ENCODE peak calls at places on chromosome 19, in ten cellular contexts. B is stimulated activated CD4-positive, alpha-beta T cell treated with anti-CD3 and anti-CD28 coated beads, Interleukin-4, amount 100 ng/mL, for 4 hours; G is non-pigmented ciliary epithelial cell; V is cardiac fibroblast; H is lower leg skin; P is activated CD8-positive, alpha-beta memory T cell treated with anti-CD3 and anti-CD28 coated beads for 1 hour; E is activated CD4-positive, alpha-beta T cell treated with anti-CD3 and anti-CD28 coated beads, Interleukin-2, amount 50 U/mL, for 24 hours; I is GF-D8; N is left ventricle myocardium superior; Y is OCI-LY7. T is an unnamed sample.

GRCh38 chr19:45076029-45076850 is at the start of gene ZNF296:
- DNase-seq in G (no peak), Y (peak), N (peak), E (peak), V (peak), B (peak), H (peak), P (peak), I (peak), T (peak)

GRCh38 chr19:33376423-33376822 is 2.9 kb downstream of the CEBPG start:
- DNase-seq in P (no peak), H (peak), E (no peak), V (peak), B (no peak), G (peak), N (peak), Y (no peak), I (no peak), T (peak)

GRCh38 chr19:17180997-17181702 is 34.0 kb upstream of the USE1 start:
- DNase-seq in G (no peak), P (no peak), Y (no peak), B (no peak), I (no peak), H (no peak), E (no peak), N (no peak), V (no peak), T (no peak)

GRCh38 chr19:30227661-30228112 is 144.5 kb upstream of the ZNF536 start:
- DNase-seq in B (peak), I (no peak), P (no peak), G (no peak), Y (peak), N (peak), H (peak), E (peak), V (peak), T (peak)

GRCh38 chr19:4870025-4870700 is 2.7 kb upstream of the PLIN3 start:
- DNase-seq in I (peak), E (no peak), N (peak), V (peak), B (no peak), H (no peak), Y (no peak), G (peak), P (no peak), T (peak)

GRCh38 chr19:51552996-51553725 is 17.9 kb upstream of the ZNF175 start:
- DNase-seq in N (peak), B (peak), Y (peak), I (no peak), H (peak), E (peak), P (peak), V (peak), G (no peak), T (peak)

GRCh38 chr19:29499261-29499920 is 26.4 kb upstream of the VSTM2B start:
- DNase-seq in G (no peak), Y (no peak), P (no peak), I (no peak), B (no peak), N (no peak), V (no peak), E (no peak), H (no peak), T (no peak)

GRCh38 chr19:7301525-7301924 is 7.3 kb upstream of the INSR start:
- DNase-seq in I (no peak), E (no peak), B (no peak), G (no peak), H (no peak), N (no peak), V (no peak), P (no peak), Y (no peak), T (no peak)

GRCh38 chr19:48325265-48325910 is at the start of gene EMP3:
- DNase-seq in Y (peak), V (peak), H (peak), P (peak), G (peak), E (peak), B (peak), I (peak), N (peak), T (peak)

GRCh38 chr19:15323496-15324235 is 8.7 kb downstream of the BRD4 start:
- DNase-seq in V (peak), P (no peak), Y (no peak), B (no peak), N (peak), H (peak), G (no peak), I (no peak), E (no peak), T (peak)

GRCh38 chr19:44498988-44499387 is 1.3 kb downstream of the ZNF180 start:
- DNase-seq in I (no peak), G (no peak), E (no peak), N (peak), B (no peak), P (no peak), V (no peak), H (no peak), Y (no peak), T (no peak)

GRCh38 chr19:28878862-28879566 is 333.9 kb downstream of the UQCRFS1 start:
- DNase-seq in B (peak), I (peak), H (peak), G (no peak), V (peak), E (peak), P (peak), N (peak), Y (peak), T (peak)

GRCh38 chr19:18020212-18021067 is 12.5 kb downstream of the ARRDC2 start:
- DNase-seq in P (no peak), I (no peak), N (peak), E (no peak), Y (no peak), G (no peak), B (no peak), V (peak), H (peak), T (peak)

GRCh38 chr19:18440421-18440877 is 2.5 kb upstream of the ISYNA1 start:
- DNase-seq in V (no peak), E (no peak), Y (peak), G (no peak), P (no peak), N (no peak), I (peak), H (no peak), B (no peak), T (no peak)

GRCh38 chr19:51501594-51502263 is at the start of gene SIGLEC12:
- DNase-seq in B (no peak), P (no peak), V (no peak), Y (no peak), G (no peak), E (no peak), H (peak), I (peak), N (peak), T (no peak)

GRCh38 chr19:57302020-57302465 is 18.2 kb upstream of the ZNF543 start:
- DNase-seq in B (no peak), H (no peak), E (no peak), I (no peak), N (no peak), P (no peak), G (peak), V (peak), Y (no peak), T (peak)

GRCh38 chr19:48480151-48480475 is 10.9 kb downstream of the CYTH2 start:
- DNase-seq in H (peak), N (peak), V (no peak), E (peak), P (no peak), Y (no peak), B (peak), G (no peak), I (no peak), T (no peak)

GRCh38 chr19:30696514-30696913 is 324.3 kb downstream of the ZNF536 start:
- DNase-seq in V (peak), G (no peak), P (no peak), Y (peak), B (no peak), N (peak), H (peak), I (no peak), E (no peak), T (peak)

T was measured in hepatocyte.